ENCODE peak calls at places on chromosomes 6 and 20, in four cellular contexts. X, L, U and K are unnamed samples.

GRCh38 chr6:41332241-41332640 is 3.2 kb upstream of the NCR2 start:
- DNase-seq in X (no peak), L (no peak), U (peak; percentile 74), K (no peak)

GRCh38 chr6:155333414-155333813 is 19.1 kb upstream of the TFB1M start:
- DNase-seq in X (no peak), L (no peak), U (no peak), K (no peak)

GRCh38 chr20:55605594-55605993 is 399.7 kb downstream of the CBLN4 start:
- DNase-seq in X (no peak), L (no peak), U (no peak), K (no peak)

GRCh38 chr20:24700166-24700860 is 230.9 kb downstream of the SYNDIG1 start:
- DNase-seq in X (no peak), L (no peak), U (no peak), K (no peak)

GRCh38 chr20:46545077-46545826 is 5.2 kb downstream of the OCSTAMP start:
- DNase-seq in X (no peak), L (no peak), U (no peak), K (no peak)

GRCh38 chr6:36594816-36595167 is 630 bp downstream of the SRSF3 start:
- DNase-seq in X (no peak), L (no peak), U (no peak), K (peak; percentile 35)

GRCh38 chr6:138765896-138766487 is 7.6 kb upstream of the CCDC28A start:
- DNase-seq in X (no peak), L (no peak), U (no peak), K (peak; percentile 50)

GRCh38 chr20:56778765-56779195 is 149.7 kb downstream of the TFAP2C start:
- DNase-seq in X (no peak), L (no peak), U (peak; percentile 37), K (peak; percentile 34)

GRCh38 chr6:13432526-13433218 is 54.7 kb downstream of the GFOD1 start:
- DNase-seq in X (no peak), L (no peak), U (no peak), K (no peak)
- H3K4me3 ChIP-seq in X (no peak overlapping the region), L (no peak overlapping the region), U (no peak overlapping the region), K (no peak overlapping the region)

GRCh38 chr6:133431031-133431430 is 189.9 kb downstream of the EYA4 start:
- DNase-seq in X (no peak), L (no peak), U (no peak), K (peak; percentile 54)

GRCh38 chr6:133428299-133428698 is 187.1 kb downstream of the EYA4 start:
- DNase-seq in X (no peak), L (no peak), U (no peak), K (peak; percentile 71)

GRCh38 chr6:133426038-133426437 is 184.9 kb downstream of the EYA4 start:
- DNase-seq in X (no peak), L (no peak), U (no peak), K (no peak)

GRCh38 chr6:133432021-133432989 is 191.1 kb downstream of the EYA4 start:
- DNase-seq in X (no peak), L (no peak), U (no peak), K (peak; percentile 97)

DNA sequence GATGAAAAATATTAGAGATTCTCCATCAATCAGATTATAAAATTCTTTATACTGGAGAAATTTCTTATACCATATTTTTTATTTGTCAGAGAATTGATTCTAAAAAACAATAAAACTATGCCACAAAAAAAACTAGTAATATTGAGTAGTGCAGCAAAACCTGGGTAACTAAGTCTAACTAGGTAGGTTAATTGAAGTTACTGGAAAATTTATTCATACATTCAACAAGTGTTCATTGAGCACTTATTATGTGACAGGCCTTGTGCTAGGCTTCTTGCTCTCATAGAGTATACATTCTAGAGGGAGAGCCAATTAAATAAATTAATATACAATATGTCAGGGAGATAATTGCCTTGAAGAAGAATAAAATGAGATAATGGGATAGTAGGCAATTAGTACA is 189.4 kb downstream of the EYA4 start:
- DNase-seq in X (no peak), L (no peak), U (no peak), K (no peak)
- H3K27ac ChIP-seq in X (no peak overlapping the region), L (no peak overlapping the region), U (no peak overlapping the region), K (peak overlapping the region; percentile 95)

GRCh38 chr20:63539092-63539430 is 1.9 kb upstream of the PTK6 start:
- DNase-seq in X (no peak), L (no peak), U (no peak), K (no peak)

GRCh38 chr20:63537525-63538203 is 488 bp upstream of the PTK6 start:
- DNase-seq in X (peak; percentile 82), L (peak; percentile 87), U (peak; percentile 98), K (peak; percentile 100)

GRCh38 chr20:63536997-63537524 is at the start of gene PTK6:
- DNase-seq in X (no peak), L (peak; percentile 47), U (peak; percentile 90), K (no peak)

GRCh38 chr20:63539441-63540370 is 2.5 kb upstream of the PTK6 start:
- DNase-seq in X (no peak), L (no peak), U (no peak), K (no peak)

DNA sequence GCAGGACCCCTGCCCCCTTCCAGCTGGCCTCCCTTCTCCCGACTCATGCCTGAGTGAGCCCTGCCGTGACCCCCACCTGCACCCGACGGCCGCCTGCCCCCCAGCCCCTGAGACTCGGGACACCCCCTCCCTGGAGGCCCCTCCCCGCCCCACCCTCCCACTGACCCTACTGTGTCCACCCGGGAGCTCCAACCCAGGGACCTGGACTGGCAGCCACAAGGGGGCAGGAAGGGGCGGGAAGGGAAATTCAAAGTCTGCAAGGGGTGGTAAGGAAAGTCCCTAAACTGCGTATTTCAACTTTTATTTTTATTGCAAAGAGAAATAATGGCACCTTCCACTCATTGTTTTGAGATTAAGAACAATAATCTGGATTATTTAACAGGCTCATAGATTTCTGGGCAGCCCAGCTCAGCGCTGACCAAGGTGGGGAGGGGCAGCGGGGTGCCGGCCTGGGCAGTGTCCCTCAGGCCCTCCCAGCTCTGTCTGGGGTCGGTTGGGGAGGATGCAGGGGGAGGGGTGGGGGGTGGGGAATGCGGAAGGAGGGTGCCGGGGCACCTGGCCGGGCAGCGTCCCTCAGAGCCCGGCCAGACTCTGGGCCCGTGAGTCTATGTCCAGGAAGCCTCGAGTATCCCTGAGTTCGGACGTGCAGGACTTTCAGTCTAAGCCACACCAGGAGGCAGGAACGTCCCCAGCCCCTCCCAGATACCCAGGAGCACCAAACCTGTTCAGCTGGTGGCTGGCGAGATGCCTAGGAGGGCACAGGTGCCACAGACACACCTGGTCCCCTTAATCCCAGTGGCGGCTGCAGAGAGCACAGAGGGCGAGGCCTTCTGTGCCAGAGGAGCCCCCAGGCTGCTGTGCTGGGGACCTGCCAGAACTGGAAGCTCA is 1.3 kb upstream of the PTK6 start:
- DNase-seq in X (no peak), L (no peak), U (no peak), K (no peak)
- H3K4me3 ChIP-seq in X (peak overlapping the region; percentile 27), L (no peak overlapping the region), U (peak overlapping the region; percentile 42), K (peak overlapping the region; percentile 33)

DNA sequence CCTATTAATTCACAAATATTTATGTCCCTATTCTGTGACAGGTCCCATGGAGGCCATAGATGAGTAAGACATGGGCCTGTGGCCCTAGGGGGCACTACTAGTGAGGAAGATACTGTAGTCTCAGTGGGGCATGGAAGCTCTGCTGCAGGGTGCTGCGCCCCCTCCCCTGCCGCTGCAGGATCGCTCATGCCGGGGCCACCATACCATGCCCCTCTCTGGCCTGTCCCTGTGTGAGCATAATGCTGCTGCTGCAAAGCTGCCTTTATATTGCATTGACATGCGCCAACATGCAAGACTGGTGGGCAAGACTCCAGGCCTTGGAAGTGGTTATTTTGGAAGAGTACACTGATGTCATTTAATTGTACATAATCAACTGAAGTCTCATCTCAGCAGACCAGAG is 60.0 kb downstream of the TOX2 start:
- DNase-seq in X (no peak), L (no peak), U (no peak), K (no peak)
- H3K27ac ChIP-seq in X (no peak overlapping the region), L (no peak overlapping the region), U (no peak overlapping the region), K (no peak overlapping the region)

DNA sequence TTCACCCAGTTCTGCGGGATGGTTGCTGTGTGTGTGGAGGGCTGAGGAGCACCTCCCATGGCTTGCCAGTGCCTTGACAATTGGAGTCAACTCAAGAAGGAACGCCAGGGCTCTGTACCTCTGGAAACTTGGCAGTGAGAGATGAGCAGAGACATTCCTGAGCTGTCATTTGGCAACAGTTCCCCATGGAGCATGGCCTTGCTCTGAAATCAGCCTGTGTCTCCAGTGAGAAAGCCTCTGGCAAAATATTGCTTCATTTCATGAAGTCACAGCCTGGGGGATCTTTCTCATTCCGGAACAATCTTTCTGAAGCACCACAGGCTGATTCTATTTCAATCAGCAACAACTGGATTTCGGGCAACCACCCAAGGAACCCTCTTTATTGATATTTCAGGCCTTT is 52.2 kb upstream of the FNDC1 start:
- DNase-seq in X (no peak), L (no peak), U (no peak), K (no peak)
- H3K4me3 ChIP-seq in X (no peak overlapping the region), L (no peak overlapping the region), U (no peak overlapping the region), K (no peak overlapping the region)

DNA sequence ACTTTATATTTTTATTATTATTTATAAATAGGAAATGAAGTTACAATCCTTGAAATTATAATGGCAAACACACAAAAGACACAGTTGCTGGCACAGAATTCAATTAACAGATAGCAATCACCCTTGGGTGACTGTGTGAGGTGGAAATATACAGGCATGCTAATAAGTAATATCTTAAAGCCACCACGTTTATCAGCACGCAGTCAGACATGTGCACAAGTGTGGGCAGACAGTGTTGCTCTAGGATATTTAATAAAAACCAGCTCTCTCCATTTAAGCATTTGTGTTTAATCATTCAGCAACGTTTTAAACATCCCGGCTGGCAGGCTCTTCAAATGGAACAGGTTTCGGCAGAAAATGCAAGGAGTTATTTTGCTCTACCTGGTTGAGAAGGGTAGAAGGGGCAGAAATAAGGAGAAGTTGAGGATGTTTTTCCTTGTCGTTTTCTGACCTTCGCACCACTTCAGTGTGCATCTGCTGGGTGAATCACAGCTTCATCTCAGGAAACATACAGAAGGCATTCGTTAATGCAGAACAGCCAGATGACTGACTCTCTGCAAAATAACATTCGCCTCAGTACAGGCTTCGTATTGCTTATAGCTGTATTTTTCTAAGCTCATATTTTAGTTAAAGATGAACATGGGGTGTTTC is 585.1 kb downstream of the QKI start:
- DNase-seq in X (no peak), L (no peak), U (no peak), K (no peak)
- H3K27ac ChIP-seq in X (no peak overlapping the region), L (no peak overlapping the region), U (no peak overlapping the region), K (no peak overlapping the region)

DNA sequence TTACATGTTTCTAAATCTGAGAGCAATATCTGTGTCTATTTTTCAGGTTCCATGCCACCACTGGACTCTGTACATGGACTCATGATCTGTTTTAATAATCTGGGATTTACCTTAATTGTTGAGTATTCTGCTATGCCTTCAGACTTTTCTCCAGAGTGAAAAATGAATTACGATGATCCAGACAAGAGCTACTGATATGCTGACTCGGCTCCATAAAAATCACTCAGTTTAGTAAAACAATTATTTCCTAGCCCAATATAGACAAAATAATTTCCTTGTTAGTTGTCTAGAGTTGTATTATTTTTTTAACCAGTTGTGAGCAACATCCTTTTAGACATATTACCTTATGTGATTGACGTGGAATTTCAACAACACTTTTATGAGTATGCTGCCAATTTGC is 736.8 kb downstream of the RFPL4B start:
- DNase-seq in X (no peak), L (no peak), U (no peak), K (no peak)
- H3K4me3 ChIP-seq in X (no peak overlapping the region), L (no peak overlapping the region), U (no peak overlapping the region), K (no peak overlapping the region)

DNA sequence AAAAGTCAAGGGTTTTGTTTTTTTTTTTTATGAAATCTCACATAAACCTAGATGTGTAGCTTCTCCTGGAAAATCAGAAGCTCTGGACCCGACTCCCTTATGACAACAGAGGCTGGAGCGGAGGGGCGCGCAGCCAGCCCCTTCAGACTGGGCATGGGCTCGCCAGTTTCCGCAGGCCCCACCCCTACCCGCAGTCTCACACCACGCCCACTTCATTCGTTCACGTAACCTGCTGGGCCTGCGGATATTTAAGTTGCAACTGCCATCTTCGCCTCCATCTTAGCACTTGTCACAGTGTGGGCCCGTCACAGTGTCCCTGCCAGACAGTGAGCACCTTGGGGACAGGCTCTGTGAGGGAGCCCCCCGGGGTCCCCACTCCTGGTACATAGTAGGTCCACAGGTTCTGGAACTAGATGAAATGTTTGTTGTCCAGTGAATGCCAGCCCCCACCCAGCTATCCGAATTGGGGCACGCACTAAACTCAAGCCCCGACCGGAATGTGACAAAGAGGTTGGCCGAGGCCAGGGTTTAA is 111.6 kb upstream of the PTPN1 start:
- DNase-seq in X (no peak), L (no peak), U (no peak), K (no peak)
- H3K27ac ChIP-seq in X (no peak overlapping the region), L (peak overlapping the region; percentile 90), U (no peak overlapping the region), K (no peak overlapping the region)